ENCODE peak calls at places on chromosomes 5 and 9, in seven cellular contexts. S is hippocampal formation, T is NCI-H2081, X is memory B cell, R is AG08395, F is GM03348, W is amniotic epithelial cell. P is an unnamed sample.

GRCh38 chr9:19894975-19895374 is 106.1 kb upstream of the SLC24A2 start:
- DNase-seq in R (no peak), S (no peak), W (no peak), X (no peak), T (no peak), F (no peak), P (no peak)

GRCh38 chr5:135185461-135186075 is 151.5 kb upstream of the PITX1 start:
- DNase-seq in T (peak), F (peak), S (no peak), X (no peak), R (peak), W (peak), P (no peak)

GRCh38 chr5:158421329-158421728 is 562.4 kb upstream of the CLINT1 start:
- DNase-seq in S (no peak), W (no peak), T (no peak), R (no peak), F (no peak), X (no peak), P (no peak)

GRCh38 chr5:152592416-152592815 is 187.3 kb upstream of the NMUR2 start:
- DNase-seq in F (no peak), T (no peak), R (no peak), X (no peak), W (no peak), S (no peak), P (no peak)

GRCh38 chr5:73820321-73820720 is 194.3 kb downstream of the ARHGEF28 start:
- DNase-seq in X (no peak), S (no peak), F (no peak), W (no peak), R (no peak), T (no peak), P (no peak)

GRCh38 chr9:76529667-76530066 is 70.7 kb downstream of the GCNT1 start:
- DNase-seq in X (no peak), R (no peak), S (peak), W (no peak), T (no peak), F (no peak), P (no peak)

GRCh38 chr5:112995764-112996618 is 19.4 kb downstream of the DCP2 start:
- DNase-seq in F (peak), S (peak), R (peak), T (peak), X (peak), W (peak), P (no peak)

GRCh38 chr5:16508730-16509531 is 43.3 kb upstream of the ZNF622 start:
- DNase-seq in F (no peak), S (no peak), T (peak), R (no peak), W (peak), X (no peak), P (no peak)